ENCODE peak calls at places on chromosomes 12 and 14, in eight cellular contexts. H, U, E, W, B, J, O and Y are unnamed samples. For H3K27me3, the result is how much of the 10 kb centered on the place peaks cover.

GRCh38 chr14:33646692-33647260 is 304.1 kb downstream of the EGLN3 start:
- DNase-seq in H (peak), U (no peak), E (no peak), W (no peak), B (no peak), J (no peak), O (no peak), Y (no peak)

GRCh38 chr12:11067514-11067913 is 5.4 kb upstream of the TAS2R46 start:
- DNase-seq in H (peak), U (no peak), E (no peak), W (no peak), B (peak), J (no peak), O (no peak), Y (no peak)

GRCh38 chr12:64558754-64559153 is 51.5 kb upstream of the RASSF3 start:
- DNase-seq in H (no peak), U (no peak), E (no peak), W (no peak), B (no peak), J (no peak), O (no peak), Y (no peak)

GRCh38 chr14:43232261-43232660 is 1274.8 kb downstream of the FSCB start:
- DNase-seq in H (no peak), U (no peak), E (no peak), W (no peak), B (no peak), J (no peak), O (no peak), Y (no peak)

GRCh38 chr14:95523818-95524448 is 7.5 kb upstream of the SYNE3 start:
- DNase-seq in H (peak), U (peak), E (no peak), W (peak), B (no peak), J (no peak), O (no peak), Y (peak)

GRCh38 chr12:96503971-96504370 is 14.6 kb downstream of the CFAP54 start:
- DNase-seq in H (peak), U (no peak), E (no peak), W (no peak), B (no peak), J (no peak), O (no peak), Y (no peak)

GRCh38 chr14:77989441-77989891 is 180.7 kb upstream of the NRXN3 start:
- DNase-seq in H (no peak), U (no peak), E (no peak), W (no peak), B (no peak), J (no peak), O (no peak), Y (no peak)

GRCh38 chr12:6211421-6211869 is 11.2 kb downstream of the CD9 start:
- DNase-seq in H (peak), U (no peak), E (no peak), W (no peak), B (no peak), J (peak), O (peak), Y (no peak)

GRCh38 chr14:85542623-85543022 is 12.7 kb downstream of the FLRT2 start:
- DNase-seq in H (no peak), U (no peak), E (no peak), W (no peak), B (no peak), J (no peak), O (no peak), Y (no peak)

GRCh38 chr12:27861428-27862167 is 81.6 kb upstream of the MANSC4 start:
- DNase-seq in H (peak), U (no peak), E (no peak), W (peak), B (peak), J (no peak), O (no peak), Y (no peak)

GRCh38 chr12:115623764-115624334 is 653.6 kb downstream of the MED13L start:
- DNase-seq in H (no peak), U (no peak), E (no peak), W (no peak), B (no peak), J (no peak), O (no peak), Y (peak)

GRCh38 chr14:67584931-67585330 is 15.1 kb downstream of the PIGH start:
- DNase-seq in H (no peak), U (no peak), E (no peak), W (no peak), B (no peak), J (no peak), O (no peak), Y (no peak)

GRCh38 chr14:57326253-57326652 is 57.5 kb downstream of the AP5M1 start:
- DNase-seq in H (no peak), U (no peak), E (no peak), W (peak), B (no peak), J (no peak), O (no peak), Y (no peak)

GRCh38 chr12:69388371-69388770 is 28.8 kb downstream of the YEATS4 start:
- DNase-seq in H (peak), U (no peak), E (no peak), W (no peak), B (no peak), J (peak), O (peak), Y (no peak)

GRCh38 chr14:80978403-80978802 is 23.0 kb downstream of the TSHR start:
- DNase-seq in H (no peak), U (no peak), E (no peak), W (no peak), B (no peak), J (no peak), O (no peak), Y (no peak)

GRCh38 chr14:69573841-69574265 is 818 bp downstream of the CCDC177 start:
- DNase-seq in H (no peak), U (no peak), E (no peak), W (no peak), B (no peak), J (peak), O (no peak), Y (no peak)

GRCh38 chr12:64900540-64900939 is 76.1 kb downstream of the TBC1D30 start:
- DNase-seq in H (peak), U (no peak), E (no peak), W (no peak), B (no peak), J (no peak), O (no peak), Y (no peak)

GRCh38 chr14:96631621-96632362 is 129.6 kb downstream of the PAPOLA start:
- DNase-seq in H (no peak), U (no peak), E (no peak), W (peak), B (peak), J (peak), O (no peak), Y (no peak)

GRCh38 chr14:99412122-99413061 is 68.3 kb downstream of the SETD3 start:
- DNase-seq in H (peak), U (no peak), E (no peak), W (no peak), B (no peak), J (no peak), O (no peak), Y (no peak)

GRCh38 chr12:117911347-117911746 is 57.4 kb downstream of the KSR2 start:
- DNase-seq in H (no peak), U (no peak), E (no peak), W (no peak), B (no peak), J (no peak), O (no peak), Y (no peak)

GRCh38 chr12:89750821-89751227 is 42.2 kb upstream of the ATP2B1 start:
- DNase-seq in H (no peak), U (no peak), E (no peak), W (no peak), B (no peak), J (no peak), O (peak), Y (no peak)

GRCh38 chr12:94676011-94676709 is 25.8 kb upstream of the TMCC3 start:
- DNase-seq in H (no peak), U (no peak), E (no peak), W (peak), B (no peak), J (no peak), O (no peak), Y (peak)

GRCh38 chr14:79896009-79896408 is 315.3 kb downstream of the DIO2 start:
- DNase-seq in H (peak), U (no peak), E (no peak), W (no peak), B (no peak), J (no peak), O (peak), Y (no peak)

GRCh38 chr14:90520326-90520725 is 123.5 kb downstream of the CALM1 start:
- DNase-seq in H (no peak), U (no peak), E (no peak), W (no peak), B (no peak), J (no peak), O (no peak), Y (peak)

GRCh38 chr14:57508756-57509155 is 15.1 kb upstream of the CCDC198 start:
- DNase-seq in H (no peak), U (no peak), E (no peak), W (no peak), B (no peak), J (no peak), O (no peak), Y (no peak)

GRCh38 chr12:2402180-2402579 is 349.4 kb downstream of the CACNA1C start:
- DNase-seq in H (no peak), U (no peak), E (no peak), W (no peak), B (no peak), J (no peak), O (no peak), Y (no peak)

GRCh38 chr12:58326534-58326933 is 385.2 kb downstream of the ATP23 start:
- DNase-seq in H (no peak), U (no peak), E (no peak), W (no peak), B (no peak), J (no peak), O (no peak), Y (no peak)

GRCh38 chr12:14577344-14577743 is 9.7 kb upstream of the PLBD1 start:
- DNase-seq in H (no peak), U (no peak), E (no peak), W (no peak), B (no peak), J (no peak), O (no peak), Y (no peak)

GRCh38 chr14:69664865-69665526 is 53.6 kb downstream of the SUSD6 start:
- DNase-seq in H (no peak), U (no peak), E (no peak), W (no peak), B (no peak), J (no peak), O (no peak), Y (no peak)

GRCh38 chr14:72906879-72907278 is 13.0 kb upstream of the DPF3 start:
- DNase-seq in H (no peak), U (no peak), E (no peak), W (no peak), B (no peak), J (no peak), O (no peak), Y (no peak)

GRCh38 chr14:77882098-77882497 is 82.2 kb downstream of the ADCK1 start:
- DNase-seq in H (no peak), U (no peak), E (no peak), W (no peak), B (no peak), J (peak), O (no peak), Y (no peak)

GRCh38 chr12:62290804-62291203 is 30.6 kb downstream of the USP15 start:
- DNase-seq in H (no peak), U (no peak), E (no peak), W (no peak), B (no peak), J (no peak), O (no peak), Y (no peak)
- H3K27me3 ChIP-seq in H (under half), U (under half), E (under half), W (under half), B (under half), J (under half), O (under half), Y (under half)

DNA sequence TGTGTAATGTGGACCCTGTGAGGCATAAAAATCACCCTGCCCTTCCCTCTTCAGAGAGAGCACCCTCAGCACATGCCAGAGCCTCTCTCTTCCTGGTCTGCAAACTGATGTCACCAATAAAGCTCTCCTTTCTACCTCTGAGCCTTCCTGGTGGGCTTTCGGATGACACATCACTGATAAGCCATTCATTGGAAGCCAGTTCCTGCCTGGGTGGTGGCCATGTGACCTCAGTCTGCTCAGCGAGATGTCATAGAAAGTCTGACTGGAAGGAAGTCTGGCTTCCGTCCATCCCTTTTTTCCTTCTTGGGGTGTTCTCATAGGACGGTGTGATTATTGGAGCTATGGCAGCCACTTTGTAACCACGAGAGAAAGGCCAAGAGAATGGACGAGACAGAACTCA is 95.7 kb downstream of the PIWIL1 start:
- DNase-seq in H (no peak), U (no peak), E (peak), W (no peak), B (no peak), J (no peak), O (no peak), Y (no peak)
- H3K27me3 ChIP-seq in H (under half), U (under half), E (under half), W (under half), B (under half), J (under half), O (under half), Y (under half)

DNA sequence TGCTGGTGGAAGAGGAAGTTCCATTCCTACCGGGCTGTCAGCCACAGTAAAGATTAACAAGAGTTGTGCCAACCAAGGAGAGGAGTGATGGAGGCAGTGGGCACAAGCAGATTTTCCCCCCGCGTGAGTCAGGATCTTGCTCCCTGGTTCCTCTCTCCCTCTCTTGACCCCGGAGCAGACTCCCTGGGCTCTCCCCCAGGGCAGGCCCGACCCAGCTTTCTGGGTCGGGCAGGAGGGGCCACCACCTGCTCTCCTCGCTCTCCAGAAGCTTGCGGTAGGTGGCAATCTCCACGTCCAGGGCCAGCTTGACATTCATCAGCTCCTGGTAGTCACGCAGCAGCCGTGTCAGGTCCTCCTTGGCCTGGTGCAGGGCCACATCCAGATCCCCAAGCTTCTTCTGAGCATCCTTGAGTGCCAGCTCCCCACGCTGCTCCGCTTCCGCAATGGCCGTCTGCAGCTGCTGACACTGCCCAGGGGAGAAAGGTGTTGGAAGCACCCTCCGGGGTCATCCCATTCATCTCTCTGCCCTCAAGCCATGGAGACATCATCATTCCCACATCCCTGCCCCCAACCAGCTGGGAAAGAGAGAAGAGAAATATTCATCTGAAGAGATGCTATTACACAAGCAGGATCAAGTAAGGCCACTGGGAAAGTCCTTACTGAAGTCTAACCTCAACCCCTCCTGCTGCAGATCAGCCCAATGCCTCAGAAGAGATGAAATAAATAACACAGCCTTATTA is 9.0 kb upstream of the KRT4 start:
- DNase-seq in H (no peak), U (no peak), E (no peak), W (no peak), B (no peak), J (no peak), O (no peak), Y (no peak)
- H3K27me3 ChIP-seq in H (under half), U (under half), E (under half), W (under half), B (under half), J (under half), O (under half), Y (under half)

DNA sequence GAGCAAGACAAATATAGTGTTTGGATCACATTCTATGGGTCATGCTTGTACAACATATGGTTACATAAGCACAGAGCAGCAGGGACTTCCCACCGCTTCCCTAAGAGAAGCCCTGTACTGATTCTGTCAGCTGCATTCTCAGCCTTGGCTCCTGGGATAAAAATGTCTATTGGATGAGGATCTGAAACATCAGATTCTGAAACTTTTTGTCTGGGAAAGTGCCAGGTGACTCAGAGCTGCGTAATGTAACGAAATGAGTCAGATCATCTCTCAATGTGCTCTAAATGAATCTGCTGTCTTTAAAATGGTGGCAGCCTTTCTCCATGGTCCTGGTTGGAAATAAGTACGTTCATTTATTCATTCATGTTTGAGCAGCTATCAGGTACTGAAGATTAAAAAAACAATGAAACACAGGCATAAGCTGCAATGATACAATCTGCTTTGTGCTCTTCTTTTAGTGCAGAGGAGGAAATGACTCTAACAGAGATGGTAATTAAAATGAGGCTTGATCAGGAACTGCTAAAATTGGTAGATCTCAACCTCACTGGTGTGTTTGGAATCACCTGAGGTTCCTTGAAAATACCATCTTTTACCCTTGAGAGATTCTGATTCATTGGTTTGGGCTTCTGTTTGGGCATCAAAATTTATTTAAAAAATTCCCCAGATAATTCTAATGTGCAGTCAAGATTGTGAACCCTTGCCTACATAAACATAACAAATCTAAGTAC is 99.1 kb upstream of the NAP1L1 start:
- DNase-seq in H (peak), U (no peak), E (no peak), W (no peak), B (peak), J (peak), O (peak), Y (no peak)
- H3K27me3 ChIP-seq in H (under half), U (under half), E (under half), W (under half), B (under half), J (under half), O (under half), Y (under half)

GRCh38 chr12:122875590-122876220 is 20.2 kb downstream of the VPS37B start:
- DNase-seq in H (no peak), U (no peak), E (no peak), W (no peak), B (no peak), J (no peak), O (no peak), Y (no peak)
- H3K27me3 ChIP-seq in H (under half), U (under half), E (under half), W (under half), B (under half), J (under half), O (under half), Y (under half)

GRCh38 chr12:112740387-112740934 is 51.1 kb upstream of the RPH3A start:
- DNase-seq in H (no peak), U (no peak), E (no peak), W (no peak), B (no peak), J (no peak), O (no peak), Y (no peak)
- H3K27me3 ChIP-seq in H (under half), U (under half), E (under half), W (under half), B (under half), J (under half), O (under half), Y (under half)

GRCh38 chr12:51777457-51777856 is 71.1 kb downstream of the FIGNL2 start:
- DNase-seq in H (no peak), U (no peak), E (no peak), W (no peak), B (no peak), J (no peak), O (no peak), Y (no peak)
- H3K27me3 ChIP-seq in H (under half), U (under half), E (under half), W (under half), B (under half), J (under half), O (under half), Y (under half)

DNA sequence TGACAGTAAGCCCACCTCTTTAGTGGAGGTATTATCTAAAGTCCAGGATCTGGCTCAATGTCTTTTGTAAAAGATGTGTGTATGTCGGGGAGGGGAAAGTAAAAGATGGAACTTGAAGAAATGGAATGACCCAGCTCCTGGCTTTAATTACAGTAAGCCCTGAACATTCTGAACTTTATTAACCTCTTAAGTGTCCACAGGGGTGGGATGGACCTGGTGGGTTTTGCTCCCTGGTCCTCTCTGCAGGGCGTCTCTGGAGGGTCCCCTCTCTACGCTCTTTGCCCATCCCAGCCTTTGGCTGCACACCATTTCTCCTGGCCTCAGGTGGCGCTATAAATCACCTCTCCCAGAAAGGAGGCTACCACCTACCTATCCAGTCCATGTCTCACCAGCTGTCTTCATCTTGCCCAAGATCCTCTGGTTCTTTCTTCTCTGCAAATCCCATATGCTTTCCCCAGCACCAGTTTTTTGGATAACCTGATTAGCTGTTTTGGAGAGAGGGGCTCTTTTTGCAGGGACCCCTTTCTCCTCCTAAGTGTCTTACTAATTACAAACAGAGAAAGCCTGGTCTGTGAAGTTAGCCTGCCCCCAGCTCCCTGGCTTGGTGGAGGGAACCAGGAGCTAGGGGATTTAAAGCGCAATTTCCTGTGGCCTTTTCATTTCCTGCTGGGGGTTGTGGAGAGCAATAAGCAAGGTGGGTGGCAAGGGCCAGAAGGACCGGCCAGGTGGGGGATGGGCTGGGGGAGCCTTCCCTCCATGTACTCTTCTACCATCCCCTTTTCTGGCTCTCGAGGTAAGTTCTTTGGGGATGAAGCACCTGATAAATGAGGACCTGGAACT is 3.9 kb upstream of the CISTR start:
- DNase-seq in H (no peak), U (no peak), E (no peak), W (no peak), B (no peak), J (no peak), O (no peak), Y (no peak)
- H3K27me3 ChIP-seq in H (half or more), U (under half), E (under half), W (under half), B (under half), J (half or more), O (half or more), Y (under half)

GRCh38 chr12:107645630-107646333 is 39.8 kb upstream of the PWP1 start:
- DNase-seq in H (no peak), U (no peak), E (no peak), W (no peak), B (peak), J (peak), O (no peak), Y (no peak)
- H3K27me3 ChIP-seq in H (under half), U (under half), E (under half), W (under half), B (under half), J (under half), O (under half), Y (under half)